ENCODE peak calls at places on chromosomes 3 and 15, in seven cellular contexts. F, S, C, G, K, V and N are unnamed samples.

GRCh38 chr3:111541911-111542483 is at the start of gene CD96:
- DNase-seq in F (no peak), C (no peak), K (no peak), V (no peak), S (no peak), G (no peak), N (peak)

GRCh38 chr15:96695426-96695825 is 364.9 kb downstream of the NR2F2 start:
- DNase-seq in S (no peak), V (no peak), C (no peak), K (no peak), G (no peak), F (no peak), N (no peak)

GRCh38 chr3:85801955-85802354 is 843.2 kb downstream of the CADM2 start:
- DNase-seq in F (no peak), C (peak), S (no peak), K (peak), V (peak), G (no peak), N (no peak)

GRCh38 chr3:170189396-170190256 is 8.1 kb upstream of the PHC3 start:
- DNase-seq in G (no peak), V (no peak), C (no peak), K (no peak), S (no peak), F (no peak), N (no peak)

GRCh38 chr15:65782096-65782495 is 10.0 kb downstream of the DENND4A start:
- DNase-seq in G (no peak), K (no peak), F (no peak), S (no peak), C (no peak), V (no peak), N (no peak)

GRCh38 chr3:54826255-54826691 is 101.6 kb downstream of the LRTM1 start:
- DNase-seq in C (no peak), S (no peak), G (peak), V (no peak), K (no peak), F (no peak), N (no peak)

GRCh38 chr3:17967111-17967510 is 224.7 kb upstream of the TBC1D5 start:
- DNase-seq in K (no peak), S (no peak), V (no peak), G (no peak), C (no peak), F (no peak), N (no peak)

GRCh38 chr3:42080452-42080872 is 10.7 kb upstream of the TRAK1 start:
- DNase-seq in F (no peak), S (no peak), V (peak), K (no peak), C (peak), G (no peak), N (no peak)

GRCh38 chr3:58404396-58404795 is 29.2 kb downstream of the PDHB start:
- DNase-seq in G (no peak), F (no peak), V (no peak), K (no peak), S (no peak), C (peak), N (no peak)

GRCh38 chr3:177418787-177419186 is 221.5 kb upstream of the TBL1XR1 start:
- DNase-seq in C (no peak), F (no peak), S (no peak), G (no peak), K (no peak), V (no peak), N (no peak)

GRCh38 chr3:132006605-132007204 is 28.1 kb downstream of the CPNE4 start:
- DNase-seq in K (peak), S (no peak), G (no peak), V (peak), F (no peak), C (peak), N (no peak)

GRCh38 chr3:197132916-197133530 is 103.4 kb upstream of the MELTF start:
- DNase-seq in C (no peak), K (no peak), S (no peak), F (no peak), G (no peak), V (no peak), N (no peak)

GRCh38 chr3:100966049-100966471 is 27.2 kb downstream of the ABI3BP start:
- DNase-seq in C (no peak), F (no peak), G (peak), S (peak), V (no peak), K (no peak), N (no peak)

GRCh38 chr15:43903864-43904290 is 77.1 kb downstream of the WDR76 start:
- DNase-seq in G (no peak), K (peak), C (peak), F (peak), V (peak), S (peak), N (peak)

GRCh38 chr3:23999012-23999641 is 54.0 kb downstream of the NR1D2 start:
- DNase-seq in G (peak), C (peak), K (peak), V (peak), F (peak), S (peak), N (peak)

GRCh38 chr3:46187876-46188275 is 20.2 kb downstream of the CCR1 start:
- DNase-seq in F (no peak), C (peak), G (no peak), S (no peak), K (no peak), V (peak), N (no peak)

GRCh38 chr3:94167796-94168195 is 104.9 kb downstream of the NSUN3 start:
- DNase-seq in K (no peak), V (no peak), F (no peak), S (no peak), G (no peak), C (no peak), N (no peak)

GRCh38 chr15:77531191-77532000 is 101.3 kb downstream of the LINGO1 start:
- DNase-seq in C (no peak), G (no peak), K (no peak), S (no peak), F (no peak), V (no peak), N (no peak)

GRCh38 chr15:65556622-65557021 is 26.4 kb downstream of the HACD3 start:
- DNase-seq in C (no peak), V (no peak), G (no peak), K (no peak), S (no peak), F (no peak), N (no peak)

GRCh38 chr3:189901481-189901880 is 219.2 kb downstream of the P3H2 start:
- DNase-seq in K (no peak), S (no peak), C (no peak), G (no peak), F (no peak), V (no peak), N (no peak)

GRCh38 chr15:65189102-65189740 is 4.1 kb upstream of the CLPX start:
- DNase-seq in G (no peak), C (peak), F (peak), V (peak), S (no peak), K (peak), N (no peak)

GRCh38 chr3:126179825-126180476 is 435 bp downstream of the ALDH1L1 start:
- DNase-seq in S (no peak), C (no peak), V (no peak), K (peak), G (no peak), F (peak), N (no peak)

GRCh38 chr3:140035856-140036255 is 100.9 kb downstream of the CLSTN2 start:
- DNase-seq in F (no peak), G (no peak), S (no peak), V (no peak), C (no peak), K (no peak), N (no peak)

DNA sequence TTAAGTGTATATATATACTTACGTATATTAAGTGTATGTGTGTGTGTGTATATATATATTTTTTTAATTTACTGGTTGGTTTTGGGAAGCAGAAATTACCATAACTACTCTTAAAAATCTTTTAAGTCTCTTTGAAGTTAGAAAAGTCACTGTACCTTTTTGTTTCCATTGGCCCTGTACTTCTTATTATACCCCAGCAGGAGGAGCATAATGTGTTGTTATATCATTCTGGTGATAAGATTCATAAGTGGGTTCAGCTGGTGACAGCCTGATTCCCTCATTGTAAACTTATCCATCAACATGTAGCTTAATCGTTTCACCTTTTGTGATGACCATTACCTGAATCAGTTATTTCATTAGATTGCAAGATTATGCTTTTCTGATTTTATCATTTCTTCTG is 30.8 kb downstream of the MLH1 start:
- DNase-seq in C (no peak), G (no peak), K (no peak), V (no peak), S (no peak), F (no peak), N (no peak)
- TF ChIP-seq CTCF in C (no peak), G (peak), K (peak), V (no peak), S (peak), F (no peak), N (no peak)

GRCh38 chr3:84141571-84141970 is 817.2 kb upstream of the CADM2 start:
- DNase-seq in G (no peak), F (no peak), S (no peak), V (no peak), K (no peak), C (no peak), N (no peak)

GRCh38 chr3:84136425-84136824 is 822.4 kb upstream of the CADM2 start:
- DNase-seq in K (no peak), F (no peak), G (no peak), S (no peak), V (peak), C (no peak), N (no peak)
- TF ChIP-seq CTCF in K (no peak), F (no peak), G (no peak), S (no peak), V (no peak), C (no peak), N (no peak)

DNA sequence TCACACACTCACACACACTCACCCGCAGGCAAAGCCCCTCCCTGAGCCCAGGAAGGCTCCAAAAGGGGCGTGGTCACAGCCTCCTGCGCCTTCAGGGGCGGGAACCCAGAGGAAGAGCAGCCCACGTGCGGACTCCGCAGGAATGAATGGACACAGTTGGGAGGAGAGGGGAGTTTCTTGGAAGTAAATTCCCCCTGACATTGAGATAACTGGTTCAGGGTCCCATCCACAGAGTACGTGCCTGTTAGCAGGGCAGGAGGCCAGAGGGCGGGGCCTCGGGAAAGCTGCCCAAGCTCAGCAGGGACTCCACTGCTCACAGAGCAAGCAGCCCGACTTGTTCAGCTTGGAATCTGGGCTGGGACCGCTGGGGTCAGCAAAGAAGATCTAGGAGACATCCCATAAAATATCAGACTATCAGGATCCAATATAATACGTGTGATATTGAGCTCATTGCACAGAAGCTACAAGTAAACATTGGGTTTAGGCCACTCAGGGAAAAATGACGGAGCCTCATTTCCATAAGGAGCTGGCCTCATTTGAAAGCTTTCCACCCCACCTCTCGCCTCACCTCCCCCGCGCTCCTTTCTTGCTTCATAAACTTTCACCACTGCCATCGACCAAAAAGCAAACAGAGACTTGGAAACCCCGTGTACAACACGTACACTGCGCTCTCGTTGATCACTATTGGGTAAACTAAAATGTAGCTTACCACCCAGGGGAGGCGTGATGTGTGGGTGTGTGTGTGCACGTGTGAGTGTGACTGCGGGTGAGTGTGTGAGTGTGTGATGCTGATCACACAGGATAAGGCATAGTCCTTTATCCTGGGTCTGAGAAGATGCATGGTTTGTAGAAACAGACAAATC is 36.0 kb downstream of the TM2D3 start:
- DNase-seq in C (peak), F (peak), G (peak), K (peak), S (no peak), V (peak), N (no peak)
- TF ChIP-seq CTCF in C (no peak), F (no peak), G (no peak), K (no peak), S (no peak), V (no peak), N (no peak)

DNA sequence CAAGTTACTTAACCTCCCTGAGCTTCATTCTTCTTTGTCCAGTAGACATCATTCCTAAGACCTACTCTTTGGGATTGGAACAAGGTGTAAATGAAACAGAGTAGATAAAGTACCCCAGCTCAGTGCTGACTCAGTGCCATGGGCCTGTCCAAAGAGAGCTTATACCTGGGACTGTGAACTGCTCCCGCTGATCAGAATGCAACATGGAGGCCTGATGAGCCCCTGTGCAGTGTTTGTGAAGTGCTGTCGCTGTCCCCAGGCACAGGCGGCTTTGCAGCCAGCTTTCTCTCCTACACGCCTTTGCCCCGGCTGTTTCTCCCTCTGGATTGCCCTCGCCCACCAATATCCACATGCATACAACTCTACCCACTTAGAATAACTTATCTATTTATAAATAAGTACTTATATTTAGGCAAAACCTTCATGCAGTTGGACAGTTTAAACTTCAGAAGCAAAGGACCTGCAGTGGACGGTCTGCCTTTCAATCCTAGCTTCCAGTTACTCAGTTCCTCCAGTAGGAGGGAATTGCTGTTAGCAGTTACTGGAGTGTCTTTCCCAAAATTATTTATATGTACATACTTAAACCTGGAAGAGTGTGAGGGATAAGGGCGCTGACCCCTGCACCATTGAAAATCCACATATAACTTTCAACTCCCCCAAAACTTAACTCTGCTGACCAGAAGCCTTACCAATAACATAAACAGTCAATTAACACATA is 80.0 kb downstream of the CORO2B start:
- DNase-seq in K (peak), F (no peak), S (no peak), C (no peak), V (no peak), G (no peak), N (no peak)
- TF ChIP-seq CTCF in K (no peak), F (no peak), S (peak), C (no peak), V (no peak), G (no peak), N (no peak)

GRCh38 chr3:191198886-191199285 is at the start of gene OSTN:
- DNase-seq in K (no peak), S (no peak), F (no peak), C (no peak), G (no peak), V (no peak), N (no peak)
- TF ChIP-seq CTCF in K (no peak), S (no peak), F (no peak), C (no peak), G (no peak), V (no peak), N (no peak)

DNA sequence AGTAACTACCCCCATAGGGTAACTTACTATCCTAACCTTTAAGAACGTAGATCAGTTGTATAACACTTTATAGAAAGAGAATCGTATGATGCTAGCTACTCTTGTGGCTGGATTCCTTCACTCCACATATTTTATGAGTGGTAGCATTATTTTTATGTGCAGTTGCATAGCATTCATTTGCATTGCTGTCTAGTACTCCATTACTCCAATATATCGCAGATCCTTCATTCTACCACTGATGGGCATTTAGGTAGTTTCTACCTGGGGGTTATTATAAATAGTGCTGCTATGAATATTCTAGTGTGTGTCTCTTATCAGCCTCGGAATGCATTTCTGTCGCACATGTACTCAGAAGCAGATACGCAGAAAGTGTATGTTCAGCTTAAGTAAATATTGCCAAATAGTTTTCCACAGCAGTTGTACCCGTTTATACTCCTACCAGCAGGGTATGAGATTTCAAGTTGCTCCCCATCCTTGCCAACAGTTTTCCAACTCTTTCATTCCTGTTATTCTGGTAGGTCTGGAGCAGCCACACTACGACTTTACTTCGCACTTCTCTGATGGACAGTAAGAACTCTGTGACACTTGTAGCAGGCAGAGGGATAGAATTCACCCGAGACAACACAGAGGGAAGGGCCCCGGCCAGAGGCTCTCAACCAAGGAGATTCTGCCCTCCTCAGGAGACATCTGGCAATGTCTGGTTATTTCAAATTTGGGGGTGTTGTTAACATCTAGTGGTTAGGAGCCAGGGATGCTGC is 9.8 kb upstream of the VGLL4 start:
- DNase-seq in K (no peak), F (no peak), G (no peak), C (no peak), V (no peak), S (no peak), N (no peak)
- TF ChIP-seq CTCF in K (no peak), F (no peak), G (no peak), C (no peak), V (no peak), S (no peak), N (no peak)

GRCh38 chr15:71357967-71358366 is 242.7 kb downstream of the THSD4 start:
- DNase-seq in G (no peak), S (no peak), C (no peak), V (no peak), F (no peak), K (no peak), N (no peak)
- TF ChIP-seq CTCF in G (no peak), S (no peak), C (no peak), V (no peak), F (no peak), K (no peak), N (no peak)

GRCh38 chr15:74614744-74615312 is 808 bp upstream of the CLK3 start:
- DNase-seq in C (no peak), G (peak), F (peak), S (no peak), K (peak), V (peak), N (peak)
- TF ChIP-seq CTCF in C (no peak), G (no peak), F (no peak), S (no peak), K (no peak), V (no peak), N (no peak)

GRCh38 chr3:128369881-128370642 is 96.6 kb downstream of the DNAJB8 start:
- DNase-seq in S (no peak), C (no peak), G (no peak), F (no peak), K (peak), V (no peak), N (no peak)
- TF ChIP-seq CTCF in S (no peak), C (no peak), G (no peak), F (no peak), K (no peak), V (no peak), N (no peak)

DNA sequence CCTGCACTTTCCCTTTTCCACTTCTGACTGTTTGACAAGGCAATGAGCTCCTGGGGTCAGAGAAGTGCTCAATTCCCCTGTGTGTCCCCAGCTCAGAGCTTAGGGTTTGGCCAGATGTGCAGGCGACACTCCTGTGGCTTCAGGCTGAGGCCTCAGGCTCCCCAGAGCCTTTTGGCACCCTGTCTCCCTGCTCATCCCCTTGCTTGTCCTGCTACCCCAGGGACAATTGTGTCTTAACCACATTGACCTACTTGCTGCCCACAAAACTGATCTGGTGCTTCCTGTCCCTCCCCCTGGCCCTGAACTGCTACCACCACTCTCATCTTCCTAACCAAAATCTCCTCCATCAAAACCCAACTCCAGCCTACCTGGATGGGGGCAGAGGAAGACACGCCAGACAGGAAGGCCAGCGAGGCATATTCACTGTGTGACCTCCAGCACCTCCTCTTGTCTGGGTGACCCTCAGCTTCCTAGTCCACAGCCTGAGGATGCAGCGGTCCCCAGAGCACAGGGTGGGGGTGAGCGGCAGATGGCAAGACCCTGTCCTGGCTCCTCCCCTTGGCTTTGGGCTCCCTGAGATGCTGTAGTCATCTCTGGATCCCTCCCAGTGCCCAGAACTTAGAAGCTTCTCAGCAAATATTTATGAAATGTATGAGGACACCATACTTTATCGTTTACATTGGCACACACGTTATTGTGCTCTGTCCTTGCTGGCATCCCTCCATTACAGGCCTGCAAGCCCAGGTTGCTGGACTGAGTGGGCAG is 98.9 kb upstream of the SLC6A6 start:
- DNase-seq in S (no peak), F (no peak), C (no peak), K (no peak), G (no peak), V (no peak), N (no peak)
- TF ChIP-seq CTCF in S (no peak), F (no peak), C (no peak), K (no peak), G (no peak), V (no peak), N (no peak)